ENCODE peak calls at places on chromosomes 2 and 18, in six cellular contexts. One of them, this sample, is unnamed.

GRCh38 chr2:218074031-218074430 is 5.0 kb downstream of the RUFY4 start:
- DNase-seq in IMR-90: peak; percentile 7
- DNase-seq in H9: peak; percentile 74
- DNase-seq in neuronal stem cell: peak; percentile 43
- DNase-seq in H1: peak; percentile 86
- DNase-seq in mesenchymal stem cell: peak; percentile 36
- DNase-seq in this sample: peak; percentile 21

GRCh38 chr2:240293865-240294461 is 141.5 kb upstream of the GPC1 start:
- DNase-seq in IMR-90: peak; percentile 6
- DNase-seq in mesenchymal stem cell: no peak
- DNase-seq in H9: no peak
- DNase-seq in H1: no peak
- DNase-seq in neuronal stem cell: no peak
- DNase-seq in this sample: no peak

GRCh38 chr18:79455261-79455660 is 59.5 kb downstream of the NFATC1 start:
- DNase-seq in IMR-90: no peak
- DNase-seq in mesenchymal stem cell: no peak
- DNase-seq in neuronal stem cell: no peak
- DNase-seq in H9: no peak
- DNase-seq in H1: no peak
- DNase-seq in this sample: no peak

GRCh38 chr2:30365201-30365600 is 81.8 kb upstream of the LCLAT1 start:
- DNase-seq in H1: no peak
- DNase-seq in IMR-90: no peak
- DNase-seq in neuronal stem cell: no peak
- DNase-seq in H9: no peak
- DNase-seq in mesenchymal stem cell: no peak
- DNase-seq in this sample: no peak

GRCh38 chr2:12847694-12848093 is 131.0 kb downstream of the TRIB2 start:
- DNase-seq in mesenchymal stem cell: no peak
- DNase-seq in H1: no peak
- DNase-seq in IMR-90: no peak
- DNase-seq in H9: no peak
- DNase-seq in neuronal stem cell: no peak
- DNase-seq in this sample: no peak

GRCh38 chr2:66434679-66435548 is at the start of gene MEIS1:
- DNase-seq in mesenchymal stem cell: peak; percentile 99
- DNase-seq in H1: peak; percentile 78
- DNase-seq in neuronal stem cell: no peak
- DNase-seq in H9: peak; percentile 90
- DNase-seq in IMR-90: peak; percentile 100
- DNase-seq in this sample: peak; percentile 88

GRCh38 chr2:133264951-133265949 is 303.0 kb downstream of the NCKAP5 start:
- DNase-seq in neuronal stem cell: peak; percentile 35
- DNase-seq in H9: peak; percentile 64
- DNase-seq in mesenchymal stem cell: no peak
- DNase-seq in H1: peak; percentile 68
- DNase-seq in IMR-90: no peak
- DNase-seq in this sample: no peak

GRCh38 chr2:225748606-225749005 is 349.1 kb downstream of the NYAP2 start:
- DNase-seq in IMR-90: no peak
- DNase-seq in mesenchymal stem cell: no peak
- DNase-seq in H1: no peak
- DNase-seq in H9: no peak
- DNase-seq in neuronal stem cell: no peak
- DNase-seq in this sample: no peak

GRCh38 chr18:11905613-11906012 is 2.5 kb downstream of the MPPE1 start:
- DNase-seq in H1: no peak
- DNase-seq in IMR-90: no peak
- DNase-seq in H9: no peak
- DNase-seq in mesenchymal stem cell: no peak
- DNase-seq in neuronal stem cell: no peak
- DNase-seq in this sample: no peak

GRCh38 chr2:161059388-161059787 is 100.8 kb upstream of the TANK start:
- DNase-seq in H1: no peak
- DNase-seq in mesenchymal stem cell: no peak
- DNase-seq in neuronal stem cell: no peak
- DNase-seq in IMR-90: no peak
- DNase-seq in H9: no peak
- DNase-seq in this sample: no peak

GRCh38 chr2:86368181-86368824 is 30.9 kb upstream of the REEP1 start:
- DNase-seq in IMR-90: peak; percentile 39
- DNase-seq in H9: peak; percentile 79
- DNase-seq in mesenchymal stem cell: peak; percentile 60
- DNase-seq in neuronal stem cell: peak; percentile 69
- DNase-seq in H1: peak; percentile 78
- DNase-seq in this sample: no peak

GRCh38 chr2:236045264-236046235 is 122.6 kb downstream of the GBX2 start:
- DNase-seq in neuronal stem cell: no peak
- DNase-seq in mesenchymal stem cell: no peak
- DNase-seq in H1: no peak
- DNase-seq in H9: no peak
- DNase-seq in IMR-90: no peak
- DNase-seq in this sample: peak; percentile 12

GRCh38 chr2:15582645-15583340 is 8.9 kb upstream of the DDX1 start:
- DNase-seq in IMR-90: no peak
- DNase-seq in H1: no peak
- DNase-seq in H9: no peak
- DNase-seq in neuronal stem cell: no peak
- DNase-seq in mesenchymal stem cell: no peak
- DNase-seq in this sample: no peak

GRCh38 chr18:79687806-79688205 is 8.2 kb downstream of the CTDP1 start:
- DNase-seq in H9: no peak
- DNase-seq in mesenchymal stem cell: peak; percentile 29
- DNase-seq in neuronal stem cell: no peak
- DNase-seq in H1: no peak
- DNase-seq in IMR-90: peak; percentile 79
- DNase-seq in this sample: no peak

GRCh38 chr2:191878576-191879298 is 31.8 kb upstream of the CAVIN2 start:
- DNase-seq in IMR-90: peak; percentile 90
- DNase-seq in H9: no peak
- DNase-seq in neuronal stem cell: no peak
- DNase-seq in mesenchymal stem cell: peak; percentile 74
- DNase-seq in H1: no peak
- DNase-seq in this sample: no peak

GRCh38 chr18:23151414-23152099 is 16.3 kb downstream of the CABLES1 start:
- DNase-seq in H1: no peak
- DNase-seq in mesenchymal stem cell: peak; percentile 37
- DNase-seq in IMR-90: no peak
- DNase-seq in neuronal stem cell: no peak
- DNase-seq in H9: no peak
- DNase-seq in this sample: no peak

GRCh38 chr2:161141033-161141432 is 19.2 kb upstream of the TANK start:
- DNase-seq in H1: no peak
- DNase-seq in neuronal stem cell: no peak
- DNase-seq in IMR-90: no peak
- DNase-seq in H9: no peak
- DNase-seq in mesenchymal stem cell: no peak
- DNase-seq in this sample: no peak

GRCh38 chr2:172137943-172138342 is 35.2 kb upstream of the DLX2 start:
- DNase-seq in H9: no peak
- DNase-seq in IMR-90: no peak
- DNase-seq in neuronal stem cell: no peak
- DNase-seq in H1: no peak
- DNase-seq in mesenchymal stem cell: no peak
- DNase-seq in this sample: no peak

GRCh38 chr2:163670929-163671328 is 64.9 kb downstream of the FIGN start:
- DNase-seq in IMR-90: no peak
- DNase-seq in H1: no peak
- DNase-seq in mesenchymal stem cell: no peak
- DNase-seq in H9: no peak
- DNase-seq in neuronal stem cell: no peak
- DNase-seq in this sample: no peak

GRCh38 chr18:44732604-44733003 is 51.9 kb downstream of the SETBP1 start:
- DNase-seq in IMR-90: no peak
- DNase-seq in H9: no peak
- DNase-seq in H1: no peak
- DNase-seq in mesenchymal stem cell: no peak
- DNase-seq in neuronal stem cell: no peak
- DNase-seq in this sample: no peak

GRCh38 chr18:1732143-1732542 is 827.5 kb downstream of the ADCYAP1 start:
- DNase-seq in mesenchymal stem cell: no peak
- DNase-seq in H9: no peak
- DNase-seq in IMR-90: no peak
- DNase-seq in neuronal stem cell: no peak
- DNase-seq in H1: no peak
- DNase-seq in this sample: no peak
- H3K14ac ChIP-seq in mesenchymal stem cell: no peak overlapping the region
- H3K14ac ChIP-seq in H9: no peak overlapping the region
- H3K14ac ChIP-seq in IMR-90: no peak overlapping the region
- H3K14ac ChIP-seq in neuronal stem cell: no peak overlapping the region
- H3K14ac ChIP-seq in H1: no peak overlapping the region
- H3K14ac ChIP-seq in this sample: no peak overlapping the region

GRCh38 chr2:203934006-203934632 is 2.4 kb upstream of the ICOS start:
- DNase-seq in IMR-90: no peak
- DNase-seq in mesenchymal stem cell: no peak
- DNase-seq in neuronal stem cell: no peak
- DNase-seq in H9: no peak
- DNase-seq in H1: no peak
- DNase-seq in this sample: no peak

GRCh38 chr2:203936949-203937348 is 386 bp downstream of the ICOS start:
- DNase-seq in H1: no peak
- DNase-seq in IMR-90: no peak
- DNase-seq in H9: no peak
- DNase-seq in mesenchymal stem cell: no peak
- DNase-seq in neuronal stem cell: no peak
- DNase-seq in this sample: no peak

GRCh38 chr2:203936535-203936934 is at the start of gene ICOS:
- DNase-seq in mesenchymal stem cell: no peak
- DNase-seq in IMR-90: no peak
- DNase-seq in neuronal stem cell: no peak
- DNase-seq in H9: no peak
- DNase-seq in H1: no peak
- DNase-seq in this sample: no peak

GRCh38 chr2:203935568-203935967 is 995 bp upstream of the ICOS start:
- DNase-seq in IMR-90: no peak
- DNase-seq in H1: no peak
- DNase-seq in neuronal stem cell: no peak
- DNase-seq in mesenchymal stem cell: no peak
- DNase-seq in H9: no peak
- DNase-seq in this sample: no peak

DNA sequence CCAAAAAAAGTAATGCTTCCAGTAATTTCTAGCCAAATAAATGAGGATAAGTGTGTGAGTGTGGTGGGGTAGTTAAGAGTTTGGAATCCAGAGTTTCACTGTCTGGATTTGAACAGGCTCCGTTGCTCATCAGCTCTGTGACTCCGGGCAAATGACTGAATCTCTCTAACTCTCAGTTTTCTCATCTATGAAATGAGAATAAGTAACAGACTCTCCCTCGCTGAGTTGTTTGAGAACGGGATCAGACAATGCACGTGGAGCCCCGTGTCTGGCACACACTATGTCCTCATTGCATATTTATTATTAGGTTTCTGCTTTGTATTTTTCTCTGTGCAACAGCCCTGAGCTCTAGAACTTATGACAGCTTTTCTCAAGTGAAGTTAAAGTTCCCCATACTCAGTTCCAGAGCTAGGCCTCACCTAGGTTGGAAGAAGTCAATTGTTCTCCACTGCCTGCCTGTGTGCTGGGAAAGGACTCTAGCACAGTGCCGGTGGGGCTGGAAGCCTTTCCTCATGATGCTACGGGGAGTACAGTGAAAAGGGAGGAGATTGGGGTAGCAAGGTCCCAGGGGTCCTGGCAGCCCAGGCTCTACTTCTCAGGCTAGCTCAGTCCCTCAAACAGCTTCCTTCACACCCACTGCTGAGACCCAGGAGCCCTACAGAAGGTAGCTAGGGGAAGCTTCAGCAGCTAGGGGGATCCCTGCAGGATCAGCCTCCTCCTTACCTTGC is 1.7 kb upstream of the ICOS start:
- DNase-seq in IMR-90: no peak
- DNase-seq in H9: no peak
- DNase-seq in mesenchymal stem cell: no peak
- DNase-seq in neuronal stem cell: no peak
- DNase-seq in H1: no peak
- DNase-seq in this sample: no peak
- H3K23ac ChIP-seq in IMR-90: no peak overlapping the region
- H3K23ac ChIP-seq in H9: no peak overlapping the region
- H3K23ac ChIP-seq in mesenchymal stem cell: no peak overlapping the region
- H3K23ac ChIP-seq in neuronal stem cell: no peak overlapping the region
- H3K23ac ChIP-seq in H1: no peak overlapping the region
- H3K23ac ChIP-seq in this sample: no peak overlapping the region

DNA sequence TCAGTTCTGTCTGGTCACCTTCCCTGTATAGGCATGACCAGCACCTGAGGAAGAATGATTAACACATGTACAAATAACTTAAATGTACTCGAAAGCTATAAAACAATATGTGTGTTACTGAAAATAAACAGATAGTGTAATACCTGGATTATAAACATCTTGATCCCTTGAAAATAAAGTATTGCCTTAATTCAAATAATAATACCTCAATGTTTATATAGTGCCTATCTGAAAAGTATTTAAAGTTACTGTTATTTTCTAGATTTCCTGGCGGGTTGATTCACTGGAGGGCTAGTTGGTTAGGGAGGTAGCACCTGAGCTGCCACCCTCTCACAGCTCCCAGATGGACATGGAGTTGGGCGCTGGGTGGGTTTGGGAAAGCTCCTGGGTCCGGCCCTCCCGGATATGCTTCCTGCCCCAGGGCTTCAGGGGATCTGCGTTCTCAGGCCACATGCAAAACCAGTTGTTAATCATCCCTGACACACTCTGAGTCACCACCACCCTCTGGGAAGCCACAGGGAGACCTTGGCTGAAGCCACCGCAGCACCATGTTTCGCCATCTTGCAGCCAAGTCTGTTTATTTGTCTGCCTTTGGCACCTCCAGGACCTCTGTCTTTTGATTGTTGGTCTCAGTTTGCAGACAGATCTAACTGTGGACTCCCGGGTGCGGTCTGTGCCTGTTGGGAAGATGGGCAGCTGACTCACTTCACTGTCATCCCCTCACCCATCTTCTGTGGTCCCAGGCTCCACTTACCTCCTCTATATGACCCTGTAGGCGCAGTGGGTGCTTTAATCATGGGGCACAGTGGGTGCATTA is 35.3 kb downstream of the RAB31 start:
- DNase-seq in neuronal stem cell: no peak
- DNase-seq in IMR-90: peak; percentile 98
- DNase-seq in H1: peak; percentile 44
- DNase-seq in H9: peak; percentile 85
- DNase-seq in mesenchymal stem cell: peak; percentile 98
- DNase-seq in this sample: peak; percentile 92
- H2BK5ac ChIP-seq in neuronal stem cell: no peak overlapping the region
- H2BK5ac ChIP-seq in IMR-90: peak overlapping the region; percentile 61
- H2BK5ac ChIP-seq in H1: peak overlapping the region; percentile 9
- H2BK5ac ChIP-seq in H9: no peak overlapping the region
- H2BK5ac ChIP-seq in mesenchymal stem cell: no peak overlapping the region
- H2BK5ac ChIP-seq in this sample: no peak overlapping the region

GRCh38 chr2:125037135-125037653 is 1012.1 kb downstream of the CNTNAP5 start:
- DNase-seq in H1: no peak
- DNase-seq in neuronal stem cell: no peak
- DNase-seq in mesenchymal stem cell: no peak
- DNase-seq in H9: no peak
- DNase-seq in IMR-90: no peak
- DNase-seq in this sample: no peak

DNA sequence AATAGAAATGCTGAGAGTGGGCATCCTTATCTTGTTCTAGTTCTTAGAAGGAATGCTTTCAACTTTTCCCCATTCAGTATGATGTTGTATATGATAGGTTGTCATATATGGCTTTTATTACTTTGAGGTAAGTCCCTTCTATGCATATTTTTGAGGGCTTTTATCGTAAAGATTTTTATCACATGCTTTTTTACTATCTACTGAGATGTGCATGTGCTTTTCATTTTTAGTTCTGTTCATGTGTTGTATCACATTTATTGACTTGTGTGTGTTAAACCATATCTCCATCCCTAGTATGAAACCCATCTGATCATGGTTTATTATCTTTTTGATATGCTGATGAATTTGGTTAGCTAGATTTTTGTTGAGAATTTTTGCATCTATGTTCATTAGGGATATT is 1008.8 kb downstream of the CNTNAP5 start:
- DNase-seq in mesenchymal stem cell: no peak
- DNase-seq in IMR-90: no peak
- DNase-seq in H1: no peak
- DNase-seq in H9: no peak
- DNase-seq in neuronal stem cell: no peak
- DNase-seq in this sample: no peak
- H3K14ac ChIP-seq in mesenchymal stem cell: no peak overlapping the region
- H3K14ac ChIP-seq in IMR-90: no peak overlapping the region
- H3K14ac ChIP-seq in H1: no peak overlapping the region
- H3K14ac ChIP-seq in H9: no peak overlapping the region
- H3K14ac ChIP-seq in neuronal stem cell: no peak overlapping the region
- H3K14ac ChIP-seq in this sample: no peak overlapping the region